ENCODE peak calls at places on chromosomes 1 and 21, in seven cellular contexts. P, H, D, W, R, Y and N are unnamed samples.

GRCh38 chr1:109307363-109308021 is 681 bp upstream of the MYBPHL start:
- DNase-seq in Y (no peak), P (no peak), D (no peak), H (no peak), W (peak; percentile 79), R (no peak), N (no peak)

GRCh38 chr1:173342766-173343165 is 134.4 kb upstream of the PRDX6 start:
- DNase-seq in Y (no peak), W (no peak), D (no peak), H (no peak), P (no peak), R (no peak), N (no peak)

GRCh38 chr1:183186820-183187219 is 756 bp downstream of the LAMC2 start:
- DNase-seq in W (no peak), Y (no peak), P (no peak), R (no peak), D (no peak), H (no peak), N (no peak)

GRCh38 chr1:247387096-247387495 is 28.9 kb upstream of the NLRP3 start:
- DNase-seq in P (no peak), D (no peak), Y (no peak), R (no peak), W (no peak), H (no peak), N (no peak)

GRCh38 chr1:61348025-61348665 is 265.8 kb downstream of the NFIA start:
- DNase-seq in H (no peak), W (no peak), D (no peak), P (no peak), R (no peak), Y (no peak), N (no peak)

GRCh38 chr1:206568256-206568655 is 44.0 kb downstream of the EIF2D start:
- DNase-seq in D (no peak), H (no peak), R (no peak), P (no peak), W (no peak), Y (no peak), N (no peak)

GRCh38 chr21:36482673-36483072 is 2.8 kb upstream of the CLDN14 start:
- DNase-seq in R (no peak), D (no peak), P (no peak), H (no peak), W (no peak), Y (no peak), N (no peak)

GRCh38 chr1:42852608-42852980 is 6.2 kb downstream of the ZNF691 start:
- DNase-seq in Y (no peak), P (no peak), W (no peak), D (no peak), R (no peak), H (no peak), N (no peak)

GRCh38 chr1:175005085-175005783 is 5.5 kb downstream of the CACYBP start:
- DNase-seq in H (no peak), R (no peak), W (no peak), D (no peak), Y (no peak), P (no peak), N (no peak)

GRCh38 chr1:20237646-20238045 is 51.3 kb upstream of the PLA2G2C start:
- DNase-seq in P (no peak), W (no peak), Y (no peak), D (no peak), H (no peak), R (no peak), N (peak; percentile 6)

GRCh38 chr1:248807067-248807737 is 18.5 kb downstream of the SH3BP5L start:
- DNase-seq in H (no peak), W (peak; percentile 2), R (peak; percentile 28), P (peak; percentile 75), Y (no peak), D (no peak), N (peak; percentile 59)

GRCh38 chr1:87927391-87928073 is 598.9 kb downstream of the LMO4 start:
- DNase-seq in H (no peak), Y (no peak), R (no peak), P (no peak), W (no peak), D (peak; percentile 6), N (no peak)

GRCh38 chr1:209601809-209602657 is 18.5 kb downstream of the CAMK1G start:
- DNase-seq in P (no peak), W (no peak), H (no peak), D (peak; percentile 11), Y (no peak), R (no peak), N (peak; percentile 8)

GRCh38 chr21:41916888-41917433 is 36.9 kb downstream of the C2CD2 start:
- DNase-seq in W (no peak), D (no peak), R (no peak), P (no peak), Y (no peak), H (no peak), N (no peak)

GRCh38 chr1:54919367-54920359 is 32.7 kb upstream of the DHCR24 start:
- DNase-seq in Y (no peak), R (no peak), W (no peak), D (no peak), P (no peak), H (no peak), N (no peak)

GRCh38 chr1:46682064-46682463 is 10.4 kb downstream of the TEX38 start:
- DNase-seq in Y (no peak), P (no peak), W (no peak), H (no peak), R (no peak), D (no peak), N (no peak)

GRCh38 chr1:158180741-158181576 is at the start of gene CD1D:
- DNase-seq in P (peak; percentile 53), H (peak; percentile 47), D (no peak), Y (no peak), R (peak; percentile 26), W (no peak), N (peak; percentile 18)

GRCh38 chr1:34303218-34303617 is 126.5 kb downstream of the C1orf94 start:
- DNase-seq in W (no peak), R (no peak), P (no peak), D (no peak), H (no peak), Y (no peak), N (no peak)

GRCh38 chr21:23488245-23488644 is 2119.0 kb downstream of the MRPL39 start:
- DNase-seq in W (no peak), H (no peak), Y (no peak), P (no peak), D (no peak), R (no peak), N (no peak)

GRCh38 chr1:176949033-176949662 is 215.4 kb downstream of the ASTN1 start:
- DNase-seq in D (no peak), Y (no peak), H (no peak), R (peak; percentile 67), W (no peak), P (peak; percentile 40), N (peak; percentile 66)

GRCh38 chr1:69787151-69787550 is 219.4 kb downstream of the LRRC7 start:
- DNase-seq in P (no peak), W (no peak), D (no peak), R (no peak), Y (no peak), H (no peak), N (no peak)

GRCh38 chr1:111597433-111597832 is 22.2 kb upstream of the RAP1A start:
- DNase-seq in H (no peak), W (no peak), Y (no peak), P (no peak), D (no peak), R (no peak), N (no peak)
- TF ChIP-seq CTCF in H (no peak), W (no peak), Y (no peak), P (no peak), D (no peak), R (no peak), N (no peak)

GRCh38 chr1:192805832-192806323 is 3.0 kb upstream of the RGS2 start:
- DNase-seq in P (peak; percentile 59), W (no peak), Y (no peak), H (no peak), D (peak; percentile 88), R (no peak), N (no peak)
- TF ChIP-seq CTCF in P (peak; percentile 62), W (peak; percentile 67), Y (no peak), H (no peak), D (peak; percentile 57), R (peak; percentile 47), N (peak; percentile 78)

GRCh38 chr1:31501505-31501904 is 74.8 kb upstream of the TINAGL1 start:
- DNase-seq in P (no peak), D (no peak), H (no peak), Y (no peak), W (no peak), R (no peak), N (no peak)
- TF ChIP-seq CTCF in P (no peak), D (peak; percentile 30), H (no peak), Y (no peak), W (peak; percentile 31), R (peak; percentile 30), N (peak; percentile 31)

DNA sequence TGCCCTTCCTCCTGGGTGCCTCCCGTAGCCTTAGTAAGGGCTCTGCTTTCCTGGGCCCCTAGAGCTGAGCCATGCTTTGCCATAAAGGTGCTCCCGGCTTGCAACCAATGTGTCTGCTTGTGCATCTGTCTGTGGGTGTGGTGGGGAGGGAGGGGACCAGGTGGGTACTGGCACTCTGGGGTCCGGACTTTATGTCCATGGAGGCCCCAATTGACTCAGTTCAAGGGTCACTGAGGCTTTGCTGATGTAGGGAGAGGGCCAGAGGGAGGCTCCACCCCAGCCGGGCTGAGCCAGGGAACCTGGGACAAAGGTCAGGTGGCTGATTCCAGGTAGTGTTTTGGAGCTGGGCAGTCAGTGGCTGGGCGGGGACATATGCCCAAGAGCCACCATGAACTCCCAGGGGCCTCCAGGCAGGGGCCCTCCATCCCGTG is 15.0 kb downstream of the TNFRSF25 start:
- DNase-seq in W (no peak), P (no peak), H (no peak), Y (no peak), R (no peak), D (no peak), N (no peak)
- TF ChIP-seq CTCF in W (no peak), P (no peak), H (no peak), Y (no peak), R (no peak), D (no peak), N (no peak)

GRCh38 chr1:154925335-154926170 is 11.0 kb downstream of the PMVK start:
- DNase-seq in R (no peak), P (no peak), D (no peak), Y (no peak), H (no peak), W (no peak), N (no peak)
- TF ChIP-seq CTCF in R (no peak), P (no peak), D (no peak), Y (no peak), H (no peak), W (no peak), N (no peak)

DNA sequence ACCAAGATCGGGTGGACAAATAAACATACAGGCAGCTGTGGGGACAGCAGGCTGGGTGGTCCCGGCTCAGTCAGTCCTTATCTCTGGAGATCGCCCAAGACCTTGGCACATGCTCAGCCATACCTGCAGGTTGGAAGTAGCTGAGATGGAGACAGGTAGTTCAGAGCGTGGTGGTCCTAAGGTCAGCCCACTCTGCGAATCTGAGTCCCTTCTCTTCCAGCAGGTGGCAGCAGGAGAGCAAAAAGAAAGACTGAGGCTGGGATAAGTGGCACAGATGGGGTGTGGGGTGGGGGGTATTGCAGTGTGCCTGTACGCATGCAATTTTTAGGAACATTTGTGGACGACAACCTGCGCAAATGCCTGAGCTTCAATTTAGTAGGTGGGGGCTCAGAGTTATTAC is 104.9 kb downstream of the TENT5C start:
- DNase-seq in P (no peak), D (no peak), Y (no peak), W (no peak), R (no peak), H (no peak), N (no peak)
- TF ChIP-seq CTCF in P (peak; percentile 22), D (peak; percentile 40), Y (no peak), W (peak; percentile 38), R (peak; percentile 43), H (no peak), N (peak; percentile 30)